ENCODE peak calls at places on chromosomes 7 and 10, in ten cellular contexts. One of them, this sample, is unnamed.

GRCh38 chr10:133158756-133159610 is 1.0 kb upstream of the KNDC1 start:
- DNase-seq in caudate nucleus: no peak
- DNase-seq in RWPE1: no peak
- DNase-seq in HuH-7.5: no peak
- DNase-seq in activated CD8-positive, alpha-beta T cell treated with anti-CD3 and anti-CD28 coated beads for 36 hours: no peak
- DNase-seq in HT-29: peak
- DNase-seq in nucleus accumbens: no peak
- DNase-seq in H7: peak
- DNase-seq in kidney: peak
- DNase-seq in occipital lobe: no peak
- DNase-seq in this sample: peak

GRCh38 chr7:43553999-43554398 is 28.9 kb upstream of the STK17A start:
- DNase-seq in occipital lobe: no peak
- DNase-seq in kidney: no peak
- DNase-seq in H7: no peak
- DNase-seq in caudate nucleus: no peak
- DNase-seq in RWPE1: peak
- DNase-seq in activated CD8-positive, alpha-beta T cell treated with anti-CD3 and anti-CD28 coated beads for 36 hours: peak
- DNase-seq in HuH-7.5: no peak
- DNase-seq in HT-29: peak
- DNase-seq in nucleus accumbens: no peak
- DNase-seq in this sample: no peak

GRCh38 chr7:99625961-99626360 is 9.2 kb downstream of the ZSCAN25 start:
- DNase-seq in nucleus accumbens: no peak
- DNase-seq in H7: no peak
- DNase-seq in occipital lobe: no peak
- DNase-seq in kidney: no peak
- DNase-seq in HuH-7.5: no peak
- DNase-seq in RWPE1: no peak
- DNase-seq in caudate nucleus: no peak
- DNase-seq in HT-29: no peak
- DNase-seq in activated CD8-positive, alpha-beta T cell treated with anti-CD3 and anti-CD28 coated beads for 36 hours: no peak
- DNase-seq in this sample: no peak

GRCh38 chr7:105581066-105581811 is at the start of gene EFCAB10:
- DNase-seq in kidney: peak
- DNase-seq in caudate nucleus: peak
- DNase-seq in H7: peak
- DNase-seq in activated CD8-positive, alpha-beta T cell treated with anti-CD3 and anti-CD28 coated beads for 36 hours: peak
- DNase-seq in RWPE1: peak
- DNase-seq in nucleus accumbens: peak
- DNase-seq in HT-29: peak
- DNase-seq in occipital lobe: peak
- DNase-seq in HuH-7.5: peak
- DNase-seq in this sample: peak

GRCh38 chr7:130544356-130544755 is 52.5 kb downstream of the MEST start:
- DNase-seq in caudate nucleus: no peak
- DNase-seq in nucleus accumbens: no peak
- DNase-seq in H7: no peak
- DNase-seq in occipital lobe: no peak
- DNase-seq in RWPE1: no peak
- DNase-seq in HT-29: no peak
- DNase-seq in HuH-7.5: no peak
- DNase-seq in activated CD8-positive, alpha-beta T cell treated with anti-CD3 and anti-CD28 coated beads for 36 hours: no peak
- DNase-seq in kidney: no peak
- DNase-seq in this sample: no peak

GRCh38 chr7:43328785-43329380 is 216.4 kb downstream of the HECW1 start:
- DNase-seq in activated CD8-positive, alpha-beta T cell treated with anti-CD3 and anti-CD28 coated beads for 36 hours: no peak
- DNase-seq in RWPE1: no peak
- DNase-seq in H7: no peak
- DNase-seq in occipital lobe: no peak
- DNase-seq in kidney: no peak
- DNase-seq in caudate nucleus: no peak
- DNase-seq in nucleus accumbens: no peak
- DNase-seq in HuH-7.5: no peak
- DNase-seq in HT-29: no peak
- DNase-seq in this sample: no peak

GRCh38 chr7:98286701-98287485 is 5.4 kb downstream of the BRI3 start:
- DNase-seq in nucleus accumbens: peak
- DNase-seq in caudate nucleus: no peak
- DNase-seq in RWPE1: no peak
- DNase-seq in kidney: peak
- DNase-seq in HuH-7.5: no peak
- DNase-seq in activated CD8-positive, alpha-beta T cell treated with anti-CD3 and anti-CD28 coated beads for 36 hours: no peak
- DNase-seq in occipital lobe: no peak
- DNase-seq in H7: peak
- DNase-seq in HT-29: no peak
- DNase-seq in this sample: no peak

GRCh38 chr10:115092555-115093285 is 445 bp upstream of the ATRNL1 start:
- DNase-seq in occipital lobe: peak
- DNase-seq in nucleus accumbens: no peak
- DNase-seq in H7: peak
- DNase-seq in activated CD8-positive, alpha-beta T cell treated with anti-CD3 and anti-CD28 coated beads for 36 hours: peak
- DNase-seq in kidney: peak
- DNase-seq in HT-29: no peak
- DNase-seq in HuH-7.5: peak
- DNase-seq in RWPE1: no peak
- DNase-seq in caudate nucleus: peak
- DNase-seq in this sample: peak

GRCh38 chr10:76572021-76572420 is 1065.6 kb downstream of the KCNMA1 start:
- DNase-seq in kidney: no peak
- DNase-seq in occipital lobe: no peak
- DNase-seq in HuH-7.5: no peak
- DNase-seq in HT-29: no peak
- DNase-seq in nucleus accumbens: no peak
- DNase-seq in RWPE1: no peak
- DNase-seq in caudate nucleus: no peak
- DNase-seq in H7: no peak
- DNase-seq in activated CD8-positive, alpha-beta T cell treated with anti-CD3 and anti-CD28 coated beads for 36 hours: no peak
- DNase-seq in this sample: no peak

GRCh38 chr10:52551036-52551435 is 221.5 kb downstream of the MBL2 start:
- DNase-seq in H7: no peak
- DNase-seq in nucleus accumbens: no peak
- DNase-seq in activated CD8-positive, alpha-beta T cell treated with anti-CD3 and anti-CD28 coated beads for 36 hours: no peak
- DNase-seq in HuH-7.5: no peak
- DNase-seq in RWPE1: no peak
- DNase-seq in occipital lobe: no peak
- DNase-seq in kidney: no peak
- DNase-seq in HT-29: no peak
- DNase-seq in caudate nucleus: no peak
- DNase-seq in this sample: no peak

GRCh38 chr10:31359979-31360378 is 41.0 kb downstream of the ZEB1 start:
- DNase-seq in caudate nucleus: no peak
- DNase-seq in HuH-7.5: no peak
- DNase-seq in occipital lobe: no peak
- DNase-seq in kidney: no peak
- DNase-seq in RWPE1: no peak
- DNase-seq in nucleus accumbens: no peak
- DNase-seq in H7: no peak
- DNase-seq in HT-29: peak
- DNase-seq in activated CD8-positive, alpha-beta T cell treated with anti-CD3 and anti-CD28 coated beads for 36 hours: no peak
- DNase-seq in this sample: no peak

This sample was measured in dorsolateral prefrontal cortex.